ENCODE peak calls at places on chromosome 2, in eight cellular contexts. One of them, this sample, is unnamed.

GRCh38 chr2:16625201-16625729 is 40.4 kb downstream of the CYRIA start:
- DNase-seq in OCI-M1: peak; percentile 91
- DNase-seq in kidney: no peak
- DNase-seq in GM19239: no peak
- DNase-seq in left ventricle myocardium inferior: no peak
- DNase-seq in Calu3: no peak
- DNase-seq in nephron progenitor cell: no peak
- DNase-seq in psoas muscle: peak; percentile 59
- DNase-seq in this sample: no peak

GRCh38 chr2:47313141-47313691 is 89.7 kb upstream of the MSH2 start:
- DNase-seq in OCI-M1: no peak
- DNase-seq in kidney: no peak
- DNase-seq in GM19239: no peak
- DNase-seq in left ventricle myocardium inferior: no peak
- DNase-seq in Calu3: peak; percentile 73
- DNase-seq in nephron progenitor cell: no peak
- DNase-seq in psoas muscle: no peak
- DNase-seq in this sample: no peak

GRCh38 chr2:240817496-240818292 is 2.3 kb downstream of the KIF1A start:
- DNase-seq in OCI-M1: no peak
- DNase-seq in kidney: no peak
- DNase-seq in GM19239: no peak
- DNase-seq in left ventricle myocardium inferior: peak; percentile 7
- DNase-seq in Calu3: no peak
- DNase-seq in nephron progenitor cell: no peak
- DNase-seq in psoas muscle: peak; percentile 48
- DNase-seq in this sample: no peak

GRCh38 chr2:237427807-237428506 is 14.0 kb upstream of the COL6A3 start:
- DNase-seq in OCI-M1: no peak
- DNase-seq in kidney: no peak
- DNase-seq in GM19239: no peak
- DNase-seq in left ventricle myocardium inferior: no peak
- DNase-seq in Calu3: no peak
- DNase-seq in nephron progenitor cell: no peak
- DNase-seq in psoas muscle: no peak
- DNase-seq in this sample: no peak

GRCh38 chr2:141021611-141022010 is 1109.2 kb downstream of the LRP1B start:
- DNase-seq in OCI-M1: no peak
- DNase-seq in kidney: no peak
- DNase-seq in GM19239: no peak
- DNase-seq in left ventricle myocardium inferior: no peak
- DNase-seq in Calu3: no peak
- DNase-seq in nephron progenitor cell: no peak
- DNase-seq in psoas muscle: no peak
- DNase-seq in this sample: no peak

GRCh38 chr2:158189526-158189925 is 87.8 kb downstream of the UPP2 start:
- DNase-seq in OCI-M1: no peak
- DNase-seq in kidney: no peak
- DNase-seq in GM19239: no peak
- DNase-seq in left ventricle myocardium inferior: no peak
- DNase-seq in Calu3: no peak
- DNase-seq in nephron progenitor cell: no peak
- DNase-seq in psoas muscle: no peak
- DNase-seq in this sample: no peak

GRCh38 chr2:170467568-170468422 is 247.3 kb upstream of the SP5 start:
- DNase-seq in OCI-M1: peak; percentile 13
- DNase-seq in kidney: no peak
- DNase-seq in GM19239: no peak
- DNase-seq in left ventricle myocardium inferior: no peak
- DNase-seq in Calu3: no peak
- DNase-seq in nephron progenitor cell: no peak
- DNase-seq in psoas muscle: no peak
- DNase-seq in this sample: no peak

GRCh38 chr2:118177932-118178331 is 89.7 kb downstream of the INSIG2 start:
- DNase-seq in OCI-M1: no peak
- DNase-seq in kidney: no peak
- DNase-seq in GM19239: no peak
- DNase-seq in left ventricle myocardium inferior: no peak
- DNase-seq in Calu3: no peak
- DNase-seq in nephron progenitor cell: no peak
- DNase-seq in psoas muscle: no peak
- DNase-seq in this sample: no peak

GRCh38 chr2:46850742-46851141 is 64.9 kb downstream of the MCFD2 start:
- DNase-seq in OCI-M1: no peak
- DNase-seq in kidney: peak; percentile 83
- DNase-seq in GM19239: no peak
- DNase-seq in left ventricle myocardium inferior: peak; percentile 45
- DNase-seq in Calu3: peak; percentile 47
- DNase-seq in nephron progenitor cell: no peak
- DNase-seq in psoas muscle: peak; percentile 71
- DNase-seq in this sample: no peak

GRCh38 chr2:168169097-168169745 is 78.2 kb downstream of the STK39 start:
- DNase-seq in OCI-M1: no peak
- DNase-seq in kidney: no peak
- DNase-seq in GM19239: no peak
- DNase-seq in left ventricle myocardium inferior: no peak
- DNase-seq in Calu3: no peak
- DNase-seq in nephron progenitor cell: no peak
- DNase-seq in psoas muscle: no peak
- DNase-seq in this sample: no peak

GRCh38 chr2:24994325-24994724 is 22.6 kb upstream of the DNAJC27 start:
- DNase-seq in OCI-M1: no peak
- DNase-seq in kidney: no peak
- DNase-seq in GM19239: no peak
- DNase-seq in left ventricle myocardium inferior: no peak
- DNase-seq in Calu3: no peak
- DNase-seq in nephron progenitor cell: no peak
- DNase-seq in psoas muscle: no peak
- DNase-seq in this sample: no peak

GRCh38 chr2:236237468-236238190 is 26.6 kb downstream of the ASB18 start:
- DNase-seq in OCI-M1: no peak
- DNase-seq in kidney: no peak
- DNase-seq in GM19239: no peak
- DNase-seq in left ventricle myocardium inferior: no peak
- DNase-seq in Calu3: no peak
- DNase-seq in nephron progenitor cell: peak; percentile 63
- DNase-seq in psoas muscle: peak; percentile 68
- DNase-seq in this sample: no peak

This sample was measured in GM12892.